ENCODE peak calls at places on chromosomes 5 and 9, in eight cellular contexts. O is HCT116, W is SK-N-SH, U is GM23338, L is GM23248, Q is hepatocyte, C is PC-3, F is neural progenitor cell. Y is an unnamed sample.

GRCh38 chr5:109412981-109413402 is 3.2 kb upstream of the PJA2 start:
- DNase-seq in O (no peak), W (no peak), U (no peak), L (no peak), Q (no peak), C (no peak), F (peak), Y (no peak)

GRCh38 chr5:134738963-134739661 is 764 bp downstream of the CAMLG start:
- DNase-seq in O (peak), W (peak), U (peak), L (peak), Q (peak), C (peak), F (peak), Y (peak)

GRCh38 chr5:142680605-142681259 is 5.2 kb downstream of the FGF1 start:
- DNase-seq in O (peak), W (no peak), U (no peak), L (peak), Q (peak), C (peak), F (no peak), Y (no peak)

GRCh38 chr5:172114875-172115422 is 73.1 kb downstream of the STK10 start:
- DNase-seq in O (no peak), W (no peak), U (peak), L (no peak), Q (no peak), C (no peak), F (no peak), Y (peak)

GRCh38 chr5:140996055-140996454 is 29.8 kb downstream of the PCDHAC2 start:
- DNase-seq in O (no peak), W (no peak), U (no peak), L (no peak), Q (peak), C (no peak), F (no peak), Y (no peak)

GRCh38 chr5:131848662-131849061 is 51.8 kb upstream of the FNIP1 start:
- DNase-seq in O (no peak), W (no peak), U (no peak), L (peak), Q (no peak), C (no peak), F (no peak), Y (no peak)

GRCh38 chr5:53249529-53249928 is 140.0 kb upstream of the MOCS2 start:
- DNase-seq in O (no peak), W (peak), U (no peak), L (peak), Q (peak), C (peak), F (no peak), Y (no peak)

GRCh38 chr9:121404906-121405305 is 34.9 kb upstream of the STOM start:
- DNase-seq in O (no peak), W (no peak), U (no peak), L (no peak), Q (no peak), C (peak), F (no peak), Y (no peak)

GRCh38 chr5:125440905-125441304 is 694.5 kb upstream of the ZNF608 start:
- DNase-seq in O (no peak), W (no peak), U (no peak), L (no peak), Q (no peak), C (no peak), F (no peak), Y (no peak)

GRCh38 chr5:175658299-175659145 is 651 bp downstream of the HRH2 start:
- DNase-seq in O (no peak), W (peak), U (peak), L (no peak), Q (peak), C (no peak), F (peak), Y (no peak)

GRCh38 chr5:10521466-10522223 is 42.2 kb upstream of the ANKRD33B start:
- DNase-seq in O (peak), W (no peak), U (peak), L (no peak), Q (no peak), C (peak), F (no peak), Y (no peak)

GRCh38 chr9:109893222-109893621 is 113.2 kb downstream of the PALM2AKAP2 start:
- DNase-seq in O (no peak), W (no peak), U (no peak), L (no peak), Q (no peak), C (no peak), F (no peak), Y (no peak)

GRCh38 chr9:111961575-111961974 is 65.0 kb downstream of the UGCG start:
- DNase-seq in O (peak), W (no peak), U (no peak), L (peak), Q (no peak), C (no peak), F (no peak), Y (no peak)

GRCh38 chr5:174811438-174811837 is 87.1 kb downstream of the MSX2 start:
- DNase-seq in O (no peak), W (no peak), U (no peak), L (no peak), Q (no peak), C (no peak), F (no peak), Y (no peak)

GRCh38 chr5:58786035-58786434 is 203.2 kb downstream of the RAB3C start:
- DNase-seq in O (no peak), W (no peak), U (no peak), L (no peak), Q (no peak), C (no peak), F (no peak), Y (no peak)

GRCh38 chr5:137122558-137122957 is 376.6 kb downstream of the SPOCK1 start:
- DNase-seq in O (no peak), W (no peak), U (no peak), L (no peak), Q (no peak), C (no peak), F (no peak), Y (no peak)

GRCh38 chr5:179273074-179273435 is 72.2 kb downstream of the ADAMTS2 start:
- DNase-seq in O (no peak), W (no peak), U (no peak), L (no peak), Q (no peak), C (no peak), F (no peak), Y (no peak)

GRCh38 chr5:179275381-179275878 is 69.8 kb downstream of the ADAMTS2 start:
- DNase-seq in O (no peak), W (no peak), U (no peak), L (no peak), Q (no peak), C (no peak), F (no peak), Y (no peak)

GRCh38 chr5:179273441-179274145 is 71.7 kb downstream of the ADAMTS2 start:
- DNase-seq in O (no peak), W (no peak), U (no peak), L (no peak), Q (no peak), C (no peak), F (no peak), Y (no peak)

GRCh38 chr5:179275941-179276837 is 69.1 kb downstream of the ADAMTS2 start:
- DNase-seq in O (no peak), W (no peak), U (no peak), L (peak), Q (peak), C (no peak), F (no peak), Y (no peak)

GRCh38 chr5:179274321-179275315 is 70.6 kb downstream of the ADAMTS2 start:
- DNase-seq in O (no peak), W (peak), U (no peak), L (no peak), Q (no peak), C (no peak), F (no peak), Y (no peak)
- TF ChIP-seq EZH2phosphoT487 in O (no peak), W (no peak), U (no peak), L (no peak), Q (no peak), C (no peak), F (no peak), Y (no peak)

DNA sequence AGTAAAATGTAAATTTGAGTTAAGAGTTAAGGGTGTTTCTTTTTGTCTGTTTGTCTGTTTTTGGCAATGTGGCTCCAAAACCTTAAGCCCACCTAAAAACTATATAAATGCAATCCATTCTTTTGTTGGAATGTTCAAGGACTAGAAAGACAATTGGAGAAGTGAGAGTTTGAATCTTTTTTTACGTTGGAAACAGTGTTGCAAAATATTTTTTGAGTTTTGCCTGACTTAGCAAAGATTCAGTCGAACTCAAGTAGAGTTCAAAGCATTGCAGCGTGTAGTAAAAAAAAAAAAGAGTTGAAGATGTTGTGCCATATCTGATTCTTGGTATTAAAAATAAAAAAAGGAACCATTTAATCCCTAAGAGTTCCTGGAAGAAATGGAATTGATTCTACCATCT is 915 bp downstream of the SYK start:
- DNase-seq in O (no peak), W (no peak), U (no peak), L (no peak), Q (no peak), C (no peak), F (no peak), Y (peak)
- H3K4me3 ChIP-seq in O (peak), W (no peak), U (peak), L (no peak), Q (peak), C (peak), F (peak), Y (peak)

GRCh38 chr5:135885031-135885430 is 10.6 kb downstream of the IL9 start:
- DNase-seq in O (no peak), W (no peak), U (no peak), L (no peak), Q (no peak), C (no peak), F (no peak), Y (no peak)
- TF ChIP-seq EZH2phosphoT487 in O (no peak), W (no peak), U (no peak), L (no peak), Q (no peak), C (no peak), F (no peak), Y (no peak)

DNA sequence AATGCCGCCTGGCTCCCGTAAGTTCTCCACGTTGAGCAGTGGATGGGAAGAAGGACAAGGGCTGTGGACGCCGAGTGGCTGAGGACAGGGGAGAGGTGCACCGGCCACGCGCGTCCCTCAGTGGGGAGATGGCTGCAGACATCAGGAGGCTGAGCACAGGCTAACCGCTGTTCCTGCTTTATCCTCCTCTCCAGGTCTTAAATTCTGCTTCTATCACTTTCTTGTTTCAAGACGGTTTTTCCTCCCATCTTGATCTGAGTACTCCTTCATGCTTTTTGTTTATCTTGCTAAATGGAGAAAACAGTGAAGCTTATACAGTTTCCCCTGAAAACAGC is 42.1 kb upstream of the SLC6A19 start:
- DNase-seq in O (no peak), W (no peak), U (no peak), L (no peak), Q (no peak), C (no peak), F (no peak), Y (no peak)
- H3K4me3 ChIP-seq in O (no peak), W (no peak), U (no peak), L (no peak), Q (no peak), C (no peak), F (no peak), Y (no peak)

DNA sequence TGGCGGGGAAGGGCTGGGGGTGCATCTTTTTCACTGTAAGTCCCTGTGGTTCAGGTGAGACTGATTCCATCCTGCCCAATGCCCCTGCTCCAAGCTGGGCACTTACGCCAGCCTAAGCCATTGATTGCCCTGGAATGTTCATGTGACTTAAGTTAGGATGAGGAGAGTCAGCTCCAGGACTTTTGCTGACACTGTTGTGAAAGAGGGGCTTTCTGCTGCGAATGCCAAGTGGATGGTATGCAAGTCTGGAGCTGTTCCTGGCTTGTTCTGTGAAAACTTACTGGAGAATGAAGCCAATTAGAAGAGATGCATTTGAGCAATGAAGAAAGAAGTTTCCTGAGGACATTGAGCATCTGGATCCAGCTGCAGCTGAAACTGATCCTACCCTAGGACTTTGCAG is 61.2 kb upstream of the ZFR start:
- DNase-seq in O (no peak), W (no peak), U (no peak), L (peak), Q (peak), C (no peak), F (peak), Y (no peak)
- TF ChIP-seq EZH2phosphoT487 in O (no peak), W (no peak), U (no peak), L (no peak), Q (no peak), C (no peak), F (no peak), Y (no peak)

GRCh38 chr5:4447657-4448056 is 692.5 kb upstream of the ADAMTS16 start:
- DNase-seq in O (no peak), W (no peak), U (no peak), L (no peak), Q (no peak), C (no peak), F (no peak), Y (no peak)
- H3K4me3 ChIP-seq in O (no peak), W (no peak), U (no peak), L (no peak), Q (no peak), C (no peak), F (no peak), Y (no peak)

GRCh38 chr5:40521108-40521785 is 158.5 kb upstream of the PTGER4 start:
- DNase-seq in O (no peak), W (no peak), U (no peak), L (no peak), Q (no peak), C (no peak), F (no peak), Y (no peak)
- TF ChIP-seq EZH2phosphoT487 in O (no peak), W (no peak), U (no peak), L (no peak), Q (no peak), C (no peak), F (no peak), Y (no peak)